ENCODE peak calls at places on chromosome 10, in five cellular contexts. One of them, this sample, is unnamed.

GRCh38 chr10:88028072-88028471 is 164.6 kb downstream of the PTEN start:
- DNase-seq in adrenal gland: no peak
- DNase-seq in left ventricle myocardium inferior: no peak
- DNase-seq in cardiac muscle cell: no peak
- DNase-seq in heart right ventricle: no peak
- DNase-seq in this sample: no peak

GRCh38 chr10:48885376-48885775 is 54.3 kb downstream of the LRRC18 start:
- DNase-seq in cardiac muscle cell: peak
- DNase-seq in adrenal gland: no peak
- DNase-seq in left ventricle myocardium inferior: no peak
- DNase-seq in heart right ventricle: no peak
- DNase-seq in this sample: no peak

GRCh38 chr10:2201534-2202104 is 464.3 kb upstream of the ADARB2 start:
- DNase-seq in cardiac muscle cell: no peak
- DNase-seq in adrenal gland: no peak
- DNase-seq in heart right ventricle: no peak
- DNase-seq in left ventricle myocardium inferior: no peak
- DNase-seq in this sample: no peak

GRCh38 chr10:76114556-76114955 is 683.1 kb downstream of the LRMDA start:
- DNase-seq in left ventricle myocardium inferior: no peak
- DNase-seq in heart right ventricle: no peak
- DNase-seq in adrenal gland: no peak
- DNase-seq in cardiac muscle cell: peak
- DNase-seq in this sample: no peak

GRCh38 chr10:89086801-89087513 is 96.4 kb downstream of the FAS start:
- DNase-seq in adrenal gland: peak
- DNase-seq in heart right ventricle: peak
- DNase-seq in left ventricle myocardium inferior: peak
- DNase-seq in cardiac muscle cell: no peak
- DNase-seq in this sample: no peak

GRCh38 chr10:75426880-75427279 is 4.5 kb upstream of the LRMDA start:
- DNase-seq in heart right ventricle: no peak
- DNase-seq in left ventricle myocardium inferior: no peak
- DNase-seq in cardiac muscle cell: no peak
- DNase-seq in adrenal gland: no peak
- DNase-seq in this sample: no peak

GRCh38 chr10:12800302-12800701 is 201.2 kb downstream of the CCDC3 start:
- DNase-seq in left ventricle myocardium inferior: no peak
- DNase-seq in heart right ventricle: no peak
- DNase-seq in cardiac muscle cell: no peak
- DNase-seq in adrenal gland: no peak
- DNase-seq in this sample: no peak

GRCh38 chr10:85651507-85651902 is 715.1 kb downstream of the GRID1 start:
- DNase-seq in heart right ventricle: peak
- DNase-seq in adrenal gland: peak
- DNase-seq in cardiac muscle cell: no peak
- DNase-seq in left ventricle myocardium inferior: no peak
- DNase-seq in this sample: no peak

GRCh38 chr10:115328331-115328730 is 235.2 kb downstream of the ATRNL1 start:
- DNase-seq in cardiac muscle cell: no peak
- DNase-seq in heart right ventricle: no peak
- DNase-seq in adrenal gland: no peak
- DNase-seq in left ventricle myocardium inferior: no peak
- DNase-seq in this sample: no peak

DNA sequence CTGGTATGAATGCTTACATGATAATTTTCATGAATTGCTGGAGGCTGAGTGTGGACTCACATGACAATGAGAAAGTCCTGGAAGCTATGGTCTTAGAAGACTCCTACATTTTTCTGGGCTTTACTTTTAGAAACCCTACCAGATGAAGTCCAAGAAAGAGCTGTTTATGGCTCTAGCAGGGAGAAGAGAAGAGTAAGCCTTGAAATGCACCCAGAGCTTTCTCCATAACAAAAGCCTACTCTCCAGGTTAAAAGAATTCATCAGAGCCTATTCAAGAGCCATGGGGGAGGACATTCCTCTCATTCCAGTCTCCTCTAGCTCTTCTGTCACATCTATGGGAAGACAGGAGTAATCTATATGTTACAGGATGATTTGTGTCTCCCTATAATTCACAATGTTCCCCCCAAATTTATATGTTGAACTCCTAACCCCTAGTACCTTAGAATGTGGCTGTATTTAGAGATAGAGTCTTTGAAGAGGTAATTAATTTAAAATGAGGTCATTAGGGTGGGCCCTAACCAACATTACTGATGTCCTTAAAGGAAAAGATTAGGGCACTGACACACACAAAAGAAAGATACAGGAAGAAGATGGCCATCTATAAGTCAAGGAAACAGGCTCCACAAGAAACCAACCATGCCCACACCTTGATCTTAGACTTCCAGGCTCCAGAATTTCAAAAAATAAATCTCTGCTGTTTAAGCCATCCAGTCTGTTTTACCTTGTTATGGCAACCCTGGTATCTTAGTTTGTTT is 193.8 kb upstream of the PTER start:
- DNase-seq in adrenal gland: no peak
- DNase-seq in left ventricle myocardium inferior: no peak
- DNase-seq in heart right ventricle: no peak
- DNase-seq in cardiac muscle cell: no peak
- DNase-seq in this sample: no peak
- H3K27ac ChIP-seq in adrenal gland: no peak
- H3K27ac ChIP-seq in left ventricle myocardium inferior: no peak
- H3K27ac ChIP-seq in heart right ventricle: no peak
- H3K27ac ChIP-seq in cardiac muscle cell: no peak
- H3K27ac ChIP-seq in this sample: no peak

GRCh38 chr10:116743266-116744064 is 1.1 kb upstream of the HSPA12A start:
- DNase-seq in adrenal gland: no peak
- DNase-seq in cardiac muscle cell: no peak
- DNase-seq in left ventricle myocardium inferior: no peak
- DNase-seq in heart right ventricle: no peak
- DNase-seq in this sample: no peak
- H3K27ac ChIP-seq in adrenal gland: peak
- H3K27ac ChIP-seq in cardiac muscle cell: no peak
- H3K27ac ChIP-seq in left ventricle myocardium inferior: peak
- H3K27ac ChIP-seq in heart right ventricle: peak
- H3K27ac ChIP-seq in this sample: peak

DNA sequence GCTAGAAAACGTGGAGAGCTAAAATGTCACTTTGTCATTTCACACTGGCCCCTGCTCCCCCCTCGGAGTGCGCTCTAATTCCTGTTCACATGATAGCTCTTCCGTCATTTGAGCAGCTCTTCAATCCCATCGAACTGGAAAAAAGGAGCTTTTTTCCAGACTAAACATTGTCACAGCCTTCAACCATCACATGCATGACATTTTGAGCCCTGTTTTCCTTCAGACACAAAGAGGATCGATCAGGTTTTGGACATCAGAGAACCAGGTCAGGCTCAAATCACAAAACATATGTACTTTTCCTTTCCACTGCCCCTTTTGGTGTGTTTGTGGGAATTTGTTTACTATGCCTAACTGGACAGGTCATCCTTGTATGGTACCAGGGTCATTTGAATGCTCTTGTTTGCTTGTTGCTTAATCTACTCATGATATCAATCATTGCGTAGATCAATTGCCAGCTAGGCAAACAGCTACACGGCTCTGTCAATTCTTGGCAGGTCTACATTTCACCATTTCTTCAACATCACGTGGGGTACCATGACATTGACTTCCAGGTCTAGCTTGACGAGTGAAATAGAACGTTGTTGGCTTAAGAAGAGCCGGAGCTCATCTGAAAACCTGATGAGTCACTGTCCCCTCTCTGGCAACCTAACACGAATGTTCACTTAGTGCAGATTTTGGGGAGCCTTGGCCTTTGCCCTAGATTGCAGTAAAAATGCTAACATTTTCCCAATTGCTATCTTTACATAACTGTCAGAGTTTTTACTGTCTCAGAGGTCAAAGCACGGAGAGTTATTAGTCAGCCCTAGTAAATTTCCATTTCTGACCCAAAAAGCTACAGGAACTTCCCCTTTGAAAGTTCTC is 87.3 kb downstream of the LYZL2 start:
- DNase-seq in adrenal gland: peak
- DNase-seq in heart right ventricle: no peak
- DNase-seq in left ventricle myocardium inferior: no peak
- DNase-seq in cardiac muscle cell: no peak
- DNase-seq in this sample: no peak
- H3K27ac ChIP-seq in adrenal gland: peak
- H3K27ac ChIP-seq in heart right ventricle: no peak
- H3K27ac ChIP-seq in left ventricle myocardium inferior: no peak
- H3K27ac ChIP-seq in cardiac muscle cell: no peak
- H3K27ac ChIP-seq in this sample: no peak

GRCh38 chr10:78957471-78958039 is 111.2 kb upstream of the ZMIZ1 start:
- DNase-seq in left ventricle myocardium inferior: no peak
- DNase-seq in heart right ventricle: no peak
- DNase-seq in adrenal gland: no peak
- DNase-seq in cardiac muscle cell: no peak
- DNase-seq in this sample: no peak

GRCh38 chr10:78961760-78962159 is 107.0 kb upstream of the ZMIZ1 start:
- DNase-seq in cardiac muscle cell: no peak
- DNase-seq in adrenal gland: no peak
- DNase-seq in heart right ventricle: no peak
- DNase-seq in left ventricle myocardium inferior: no peak
- DNase-seq in this sample: no peak

GRCh38 chr10:78959217-78959616 is 109.5 kb upstream of the ZMIZ1 start:
- DNase-seq in heart right ventricle: no peak
- DNase-seq in left ventricle myocardium inferior: no peak
- DNase-seq in cardiac muscle cell: no peak
- DNase-seq in adrenal gland: no peak
- DNase-seq in this sample: no peak

GRCh38 chr10:78959901-78960300 is 108.9 kb upstream of the ZMIZ1 start:
- DNase-seq in left ventricle myocardium inferior: no peak
- DNase-seq in adrenal gland: no peak
- DNase-seq in heart right ventricle: no peak
- DNase-seq in cardiac muscle cell: no peak
- DNase-seq in this sample: no peak

DNA sequence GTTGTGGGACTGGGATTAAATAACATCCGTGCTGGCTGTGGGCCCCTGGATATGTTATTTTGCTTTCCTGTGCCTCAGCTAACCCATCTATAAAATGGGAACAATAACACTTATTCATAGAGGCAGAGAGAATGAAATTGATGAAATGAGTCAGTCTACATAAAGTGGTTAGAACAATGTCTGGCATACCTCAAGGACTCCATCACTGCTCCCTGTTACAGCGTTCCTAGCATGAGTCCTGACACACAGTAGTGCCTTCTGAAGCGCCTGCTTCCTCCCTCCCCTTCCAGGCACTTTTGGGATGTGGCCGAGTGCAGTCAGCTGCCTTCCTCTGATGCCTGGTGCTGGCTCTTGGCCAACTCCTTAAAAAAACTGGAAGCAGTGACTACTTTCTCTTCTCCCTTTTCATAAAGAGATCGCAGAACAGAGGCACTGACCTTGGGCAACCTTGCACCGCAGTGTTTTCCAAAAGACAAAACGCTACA is 108.4 kb upstream of the ZMIZ1 start:
- DNase-seq in cardiac muscle cell: peak
- DNase-seq in heart right ventricle: peak
- DNase-seq in adrenal gland: peak
- DNase-seq in left ventricle myocardium inferior: peak
- DNase-seq in this sample: peak
- H3K27ac ChIP-seq in cardiac muscle cell: no peak
- H3K27ac ChIP-seq in heart right ventricle: no peak
- H3K27ac ChIP-seq in adrenal gland: peak
- H3K27ac ChIP-seq in left ventricle myocardium inferior: no peak
- H3K27ac ChIP-seq in this sample: no peak

DNA sequence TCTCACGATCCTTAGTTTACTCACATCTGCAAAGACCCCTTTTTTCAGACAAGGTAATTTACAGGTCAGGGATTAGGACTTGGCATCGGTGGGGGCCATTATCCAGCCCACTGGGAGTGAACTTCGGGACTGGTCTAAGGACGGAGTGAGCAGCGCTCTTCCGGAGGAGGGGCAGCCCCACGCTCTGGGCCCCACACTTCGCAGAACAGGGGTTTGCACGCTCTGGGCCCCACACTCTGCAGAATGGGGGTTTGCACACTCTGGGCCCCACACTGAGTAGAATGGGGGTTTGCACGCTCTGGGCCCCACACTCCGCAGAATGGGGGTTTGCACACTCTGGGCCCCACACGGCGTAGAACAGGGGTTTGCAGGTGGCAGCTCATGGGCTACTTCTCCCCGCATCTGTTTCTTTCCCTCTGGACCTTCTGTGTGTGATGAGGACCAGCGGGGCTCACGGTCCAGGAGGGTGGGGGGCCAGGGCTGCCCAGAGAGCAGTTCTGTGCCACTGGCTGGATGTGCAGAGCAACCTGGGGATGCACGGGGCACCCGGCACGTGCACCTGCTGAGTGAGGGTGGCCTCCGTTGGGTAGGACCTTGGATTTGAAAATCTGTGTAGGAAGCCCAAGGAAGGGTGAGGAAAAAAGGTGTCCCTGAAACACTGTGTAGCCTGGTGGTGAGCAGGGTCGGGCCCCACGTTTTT is 134.8 kb downstream of the WDR37 start:
- DNase-seq in cardiac muscle cell: no peak
- DNase-seq in left ventricle myocardium inferior: no peak
- DNase-seq in heart right ventricle: no peak
- DNase-seq in adrenal gland: no peak
- DNase-seq in this sample: no peak
- H3K27ac ChIP-seq in cardiac muscle cell: no peak
- H3K27ac ChIP-seq in left ventricle myocardium inferior: no peak
- H3K27ac ChIP-seq in heart right ventricle: no peak
- H3K27ac ChIP-seq in adrenal gland: no peak
- H3K27ac ChIP-seq in this sample: peak

GRCh38 chr10:103273026-103273425 is 3.9 kb upstream of the INA start:
- DNase-seq in left ventricle myocardium inferior: no peak
- DNase-seq in heart right ventricle: no peak
- DNase-seq in cardiac muscle cell: no peak
- DNase-seq in adrenal gland: peak
- DNase-seq in this sample: no peak
- H3K27ac ChIP-seq in left ventricle myocardium inferior: no peak
- H3K27ac ChIP-seq in heart right ventricle: no peak
- H3K27ac ChIP-seq in cardiac muscle cell: no peak
- H3K27ac ChIP-seq in adrenal gland: peak
- H3K27ac ChIP-seq in this sample: no peak

GRCh38 chr10:59362184-59362966 is at the start of gene FAM13C:
- DNase-seq in adrenal gland: peak
- DNase-seq in left ventricle myocardium inferior: peak
- DNase-seq in heart right ventricle: peak
- DNase-seq in cardiac muscle cell: peak
- DNase-seq in this sample: peak
- H3K27ac ChIP-seq in adrenal gland: peak
- H3K27ac ChIP-seq in left ventricle myocardium inferior: peak
- H3K27ac ChIP-seq in heart right ventricle: peak
- H3K27ac ChIP-seq in cardiac muscle cell: peak
- H3K27ac ChIP-seq in this sample: peak